ENCODE peak calls at places on chromosome 3, in five cellular contexts. I is stimulated activated CD8-positive, alpha-beta memory T cell treated with anti-CD3 and anti-CD28 coated beads, Interleukin-7, amount 100 ng/mL, for 48 hours; G is cardiac fibroblast; L is NCI-H1930; J is NCI-H774. H is an unnamed sample.

GRCh38 chr3:161560006-161560637 is 63.5 kb downstream of the OTOL1 start:
- DNase-seq in I (no peak), G (peak; percentile 74), L (peak; percentile 32), J (peak; percentile 57), H (no peak)

GRCh38 chr3:81651139-81651538 is 110.3 kb downstream of the GBE1 start:
- DNase-seq in I (no peak), G (no peak), L (no peak), J (no peak), H (no peak)

GRCh38 chr3:59335338-59335737 is 285.5 kb upstream of the CFAP20DC start:
- DNase-seq in I (no peak), G (no peak), L (no peak), J (no peak), H (no peak)

GRCh38 chr3:79040701-79041100 is 727.1 kb downstream of the ROBO1 start:
- DNase-seq in I (no peak), G (peak; percentile 97), L (no peak), J (no peak), H (no peak)

GRCh38 chr3:45131201-45131600 is 15.0 kb downstream of the CDCP1 start:
- DNase-seq in I (no peak), G (peak; percentile 38), L (no peak), J (no peak), H (no peak)

GRCh38 chr3:152302521-152303021 is 33.8 kb downstream of the MBNL1 start:
- DNase-seq in I (no peak), G (peak; percentile 92), L (no peak), J (peak; percentile 48), H (no peak)

GRCh38 chr3:182058488-182058887 is 346.8 kb downstream of the SOX2 start:
- DNase-seq in I (no peak), G (no peak), L (no peak), J (no peak), H (no peak)

GRCh38 chr3:105388199-105388598 is 21.5 kb downstream of the ALCAM start:
- DNase-seq in I (no peak), G (no peak), L (no peak), J (no peak), H (no peak)

GRCh38 chr3:1734494-1735122 is 364.1 kb upstream of the CNTN4 start:
- DNase-seq in I (no peak), G (no peak), L (no peak), J (no peak), H (no peak)

GRCh38 chr3:185508330-185508729 is 9.5 kb upstream of the TMEM41A start:
- DNase-seq in I (no peak), G (no peak), L (no peak), J (no peak), H (no peak)

GRCh38 chr3:185330644-185331043 is 32.3 kb upstream of the MAP3K13 start:
- DNase-seq in I (no peak), G (no peak), L (no peak), J (peak; percentile 63), H (no peak)

GRCh38 chr3:45583021-45583851 is 11.3 kb upstream of the LIMD1 start:
- DNase-seq in I (no peak), G (peak; percentile 38), L (no peak), J (no peak), H (no peak)

GRCh38 chr3:138384971-138385370 is 36.6 kb downstream of the MRAS start:
- DNase-seq in I (no peak), G (no peak), L (no peak), J (no peak), H (no peak)

H was measured in immature natural killer cell.